ENCODE peak calls at places on chromosomes 5 and 9, in nine cellular contexts. One of them, this sample, is unnamed.

GRCh38 chr9:98854206-98854756 is 46.8 kb downstream of the GALNT12 start:
- DNase-seq in IMR-90: peak; percentile 75
- DNase-seq in PC-3: no peak
- DNase-seq in fibroblast of pulmonary artery: no peak
- DNase-seq in Panc1: no peak
- DNase-seq in right lobe of liver: no peak
- DNase-seq in upper lobe of right lung: no peak
- DNase-seq in GM12865: no peak
- DNase-seq in cardiac muscle cell: no peak
- DNase-seq in this sample: no peak

GRCh38 chr9:117696141-117696540 is 8.1 kb upstream of the TLR4 start:
- DNase-seq in IMR-90: no peak
- DNase-seq in PC-3: no peak
- DNase-seq in fibroblast of pulmonary artery: peak; percentile 39
- DNase-seq in Panc1: no peak
- DNase-seq in right lobe of liver: no peak
- DNase-seq in upper lobe of right lung: no peak
- DNase-seq in GM12865: no peak
- DNase-seq in cardiac muscle cell: no peak
- DNase-seq in this sample: no peak

GRCh38 chr9:73152953-73153352 is 1.3 kb downstream of the ANXA1 start:
- DNase-seq in IMR-90: no peak
- DNase-seq in PC-3: peak; percentile 39
- DNase-seq in fibroblast of pulmonary artery: no peak
- DNase-seq in Panc1: no peak
- DNase-seq in right lobe of liver: no peak
- DNase-seq in upper lobe of right lung: no peak
- DNase-seq in GM12865: peak; percentile 52
- DNase-seq in cardiac muscle cell: no peak
- DNase-seq in this sample: no peak

GRCh38 chr9:122562134-122562760 is 9.3 kb downstream of the OR1N2 start:
- DNase-seq in IMR-90: no peak
- DNase-seq in PC-3: no peak
- DNase-seq in fibroblast of pulmonary artery: no peak
- DNase-seq in Panc1: no peak
- DNase-seq in right lobe of liver: no peak
- DNase-seq in upper lobe of right lung: no peak
- DNase-seq in GM12865: no peak
- DNase-seq in cardiac muscle cell: no peak
- DNase-seq in this sample: no peak

GRCh38 chr5:173882632-173883031 is 5.5 kb upstream of the CPEB4 start:
- DNase-seq in IMR-90: peak; percentile 11
- DNase-seq in PC-3: peak; percentile 86
- DNase-seq in fibroblast of pulmonary artery: no peak
- DNase-seq in Panc1: no peak
- DNase-seq in right lobe of liver: no peak
- DNase-seq in upper lobe of right lung: no peak
- DNase-seq in GM12865: no peak
- DNase-seq in cardiac muscle cell: no peak
- DNase-seq in this sample: no peak

GRCh38 chr9:98488578-98489312 is 220.0 kb downstream of the GABBR2 start:
- DNase-seq in IMR-90: peak; percentile 98
- DNase-seq in PC-3: peak; percentile 56
- DNase-seq in fibroblast of pulmonary artery: peak; percentile 90
- DNase-seq in Panc1: no peak
- DNase-seq in right lobe of liver: no peak
- DNase-seq in upper lobe of right lung: no peak
- DNase-seq in GM12865: no peak
- DNase-seq in cardiac muscle cell: peak; percentile 24
- DNase-seq in this sample: peak; percentile 77

GRCh38 chr5:82396871-82397514 is 118.8 kb upstream of the RPS23 start:
- DNase-seq in IMR-90: peak; percentile 99
- DNase-seq in PC-3: peak; percentile 92
- DNase-seq in fibroblast of pulmonary artery: peak; percentile 99
- DNase-seq in Panc1: peak; percentile 51
- DNase-seq in right lobe of liver: peak; percentile 62
- DNase-seq in upper lobe of right lung: peak; percentile 74
- DNase-seq in GM12865: no peak
- DNase-seq in cardiac muscle cell: peak; percentile 39
- DNase-seq in this sample: peak; percentile 94

GRCh38 chr9:98401140-98402025 is 145.9 kb upstream of the TBC1D2 start:
- DNase-seq in IMR-90: peak; percentile 12
- DNase-seq in PC-3: no peak
- DNase-seq in fibroblast of pulmonary artery: peak; percentile 80
- DNase-seq in Panc1: no peak
- DNase-seq in right lobe of liver: no peak
- DNase-seq in upper lobe of right lung: no peak
- DNase-seq in GM12865: no peak
- DNase-seq in cardiac muscle cell: no peak
- DNase-seq in this sample: no peak

GRCh38 chr9:136135326-136136126 is 16.9 kb upstream of the TMEM250 start:
- DNase-seq in IMR-90: no peak
- DNase-seq in PC-3: no peak
- DNase-seq in fibroblast of pulmonary artery: no peak
- DNase-seq in Panc1: no peak
- DNase-seq in right lobe of liver: no peak
- DNase-seq in upper lobe of right lung: no peak
- DNase-seq in GM12865: no peak
- DNase-seq in cardiac muscle cell: peak; percentile 39
- DNase-seq in this sample: no peak

GRCh38 chr9:127122176-127123151 is at the start of gene ANGPTL2:
- DNase-seq in IMR-90: peak; percentile 95
- DNase-seq in PC-3: peak; percentile 22
- DNase-seq in fibroblast of pulmonary artery: peak; percentile 97
- DNase-seq in Panc1: no peak
- DNase-seq in right lobe of liver: peak; percentile 77
- DNase-seq in upper lobe of right lung: peak; percentile 88
- DNase-seq in GM12865: peak; percentile 44
- DNase-seq in cardiac muscle cell: peak; percentile 87
- DNase-seq in this sample: peak; percentile 66

GRCh38 chr5:134887593-134888159 is 13.5 kb downstream of the TXNDC15 start:
- DNase-seq in IMR-90: no peak
- DNase-seq in PC-3: no peak
- DNase-seq in fibroblast of pulmonary artery: no peak
- DNase-seq in Panc1: no peak
- DNase-seq in right lobe of liver: no peak
- DNase-seq in upper lobe of right lung: no peak
- DNase-seq in GM12865: no peak
- DNase-seq in cardiac muscle cell: no peak
- DNase-seq in this sample: no peak

GRCh38 chr9:18675345-18675744 is 201.4 kb downstream of the ADAMTSL1 start:
- DNase-seq in IMR-90: peak; percentile 19
- DNase-seq in PC-3: no peak
- DNase-seq in fibroblast of pulmonary artery: peak; percentile 34
- DNase-seq in Panc1: no peak
- DNase-seq in right lobe of liver: no peak
- DNase-seq in upper lobe of right lung: no peak
- DNase-seq in GM12865: no peak
- DNase-seq in cardiac muscle cell: no peak
- DNase-seq in this sample: no peak

GRCh38 chr5:119033135-119033534 is 37.8 kb upstream of the DMXL1 start:
- DNase-seq in IMR-90: no peak
- DNase-seq in PC-3: no peak
- DNase-seq in fibroblast of pulmonary artery: no peak
- DNase-seq in Panc1: no peak
- DNase-seq in right lobe of liver: no peak
- DNase-seq in upper lobe of right lung: no peak
- DNase-seq in GM12865: no peak
- DNase-seq in cardiac muscle cell: no peak
- DNase-seq in this sample: no peak

GRCh38 chr5:72465601-72466563 is 41.3 kb downstream of the ZNF366 start:
- DNase-seq in IMR-90: peak; percentile 75
- DNase-seq in PC-3: peak; percentile 37
- DNase-seq in fibroblast of pulmonary artery: no peak
- DNase-seq in Panc1: no peak
- DNase-seq in right lobe of liver: no peak
- DNase-seq in upper lobe of right lung: no peak
- DNase-seq in GM12865: peak; percentile 94
- DNase-seq in cardiac muscle cell: no peak
- DNase-seq in this sample: no peak

DNA sequence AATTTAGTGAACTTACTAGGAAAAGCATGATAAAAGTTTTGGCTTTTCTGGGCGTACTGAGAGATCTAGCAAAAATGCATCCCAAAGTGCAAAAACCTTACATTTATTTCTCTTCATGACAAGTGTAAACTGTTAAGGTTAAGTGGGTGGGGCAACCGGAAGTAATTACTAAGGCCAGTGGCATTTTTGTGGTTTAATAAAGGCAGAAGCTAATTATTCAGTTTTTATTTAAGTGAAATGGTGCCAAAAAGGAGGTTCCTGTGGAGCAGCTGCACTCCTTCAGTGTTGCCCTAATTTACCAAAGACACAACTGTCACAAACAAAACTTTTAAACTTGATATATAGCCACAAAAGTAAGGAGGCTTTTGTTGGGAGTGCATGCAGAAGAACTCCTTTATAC is 81.6 kb downstream of the NDUFS4 start:
- DNase-seq in IMR-90: peak; percentile 17
- DNase-seq in PC-3: no peak
- DNase-seq in fibroblast of pulmonary artery: peak; percentile 18
- DNase-seq in Panc1: no peak
- DNase-seq in right lobe of liver: no peak
- DNase-seq in upper lobe of right lung: no peak
- DNase-seq in GM12865: no peak
- DNase-seq in cardiac muscle cell: no peak
- DNase-seq in this sample: peak; percentile 20
- TF ChIP-seq CTCF in IMR-90: no peak
- TF ChIP-seq CTCF in PC-3: no peak
- TF ChIP-seq CTCF in fibroblast of pulmonary artery: no peak
- TF ChIP-seq CTCF in Panc1: no peak
- TF ChIP-seq CTCF in right lobe of liver: no peak
- TF ChIP-seq CTCF in upper lobe of right lung: no peak
- TF ChIP-seq CTCF in GM12865: no peak
- TF ChIP-seq CTCF in cardiac muscle cell: no peak
- TF ChIP-seq CTCF in this sample: no peak

GRCh38 chr9:134136997-134137302 is 1.1 kb downstream of the WDR5 start:
- DNase-seq in IMR-90: no peak
- DNase-seq in PC-3: peak; percentile 5
- DNase-seq in fibroblast of pulmonary artery: no peak
- DNase-seq in Panc1: no peak
- DNase-seq in right lobe of liver: no peak
- DNase-seq in upper lobe of right lung: no peak
- DNase-seq in GM12865: no peak
- DNase-seq in cardiac muscle cell: peak; percentile 9
- DNase-seq in this sample: no peak
- H3K4me3 ChIP-seq in IMR-90: peak overlapping the region; percentile 81
- H3K4me3 ChIP-seq in PC-3: peak overlapping the region; percentile 98
- H3K4me3 ChIP-seq in fibroblast of pulmonary artery: peak overlapping the region; percentile 92
- H3K4me3 ChIP-seq in Panc1: peak overlapping the region; percentile 74
- H3K4me3 ChIP-seq in right lobe of liver: peak overlapping the region; percentile 97
- H3K4me3 ChIP-seq in upper lobe of right lung: peak overlapping the region; percentile 82
- H3K4me3 ChIP-seq in GM12865: peak overlapping the region; percentile 85
- H3K4me3 ChIP-seq in cardiac muscle cell: peak overlapping the region; percentile 65
- H3K4me3 ChIP-seq in this sample: peak overlapping the region; percentile 91

DNA sequence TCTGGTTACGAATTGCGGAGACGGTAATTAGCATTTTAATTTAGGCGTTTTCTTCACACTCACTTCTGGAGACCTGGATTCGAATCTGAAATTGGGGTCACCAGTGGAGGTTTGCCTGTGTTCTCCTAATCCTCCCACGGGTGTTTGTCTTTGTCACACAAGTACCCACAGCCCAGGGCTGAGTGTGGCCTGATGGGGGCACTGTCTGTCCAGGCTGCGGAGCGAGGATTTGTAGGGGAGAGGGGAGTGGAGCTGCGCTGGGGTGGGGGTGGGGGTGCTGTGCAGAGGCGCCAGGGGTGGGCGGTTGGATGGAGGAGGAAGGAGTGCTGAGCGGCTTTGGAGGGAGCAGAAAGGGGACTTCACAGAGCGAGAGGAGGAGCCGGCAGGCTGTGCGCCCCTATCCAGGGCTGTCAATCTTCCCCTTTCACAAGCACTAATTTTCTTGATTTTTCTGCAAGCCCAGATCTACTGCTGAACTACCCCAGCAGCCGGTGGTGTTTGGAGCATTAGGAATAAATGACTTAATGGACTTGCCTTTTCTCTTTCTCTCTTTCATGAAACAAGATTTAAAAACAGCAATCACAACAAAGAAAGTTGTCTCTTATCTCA is 53.1 kb downstream of the TSPAN17 start:
- DNase-seq in IMR-90: no peak
- DNase-seq in PC-3: peak; percentile 52
- DNase-seq in fibroblast of pulmonary artery: peak; percentile 11
- DNase-seq in Panc1: no peak
- DNase-seq in right lobe of liver: no peak
- DNase-seq in upper lobe of right lung: no peak
- DNase-seq in GM12865: no peak
- DNase-seq in cardiac muscle cell: peak; percentile 48
- DNase-seq in this sample: no peak
- TF ChIP-seq CTCF in IMR-90: peak; percentile 19
- TF ChIP-seq CTCF in PC-3: peak; percentile 64
- TF ChIP-seq CTCF in fibroblast of pulmonary artery: peak; percentile 37
- TF ChIP-seq CTCF in Panc1: no peak
- TF ChIP-seq CTCF in right lobe of liver: no peak
- TF ChIP-seq CTCF in upper lobe of right lung: peak; percentile 15
- TF ChIP-seq CTCF in GM12865: peak; percentile 23
- TF ChIP-seq CTCF in cardiac muscle cell: peak; percentile 34
- TF ChIP-seq CTCF in this sample: peak; percentile 29

DNA sequence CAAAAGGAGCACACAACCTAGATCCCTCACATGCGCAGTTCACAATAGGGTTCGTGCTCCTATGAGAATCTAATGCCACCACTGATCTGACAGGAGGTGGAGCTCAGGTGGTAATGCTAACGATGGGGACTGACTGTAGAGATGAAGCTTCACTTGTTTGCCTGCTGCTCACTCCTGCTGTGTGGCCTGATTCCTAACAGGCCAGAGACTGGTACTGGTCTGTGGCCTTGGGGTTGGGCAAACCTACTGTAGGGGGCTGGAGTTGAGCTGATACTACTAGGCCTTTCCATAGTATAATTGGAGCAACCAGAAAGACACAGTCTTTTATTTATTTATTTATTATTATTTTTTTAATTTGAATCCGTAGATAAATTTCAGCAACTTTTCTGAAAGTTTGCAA is 5.3 kb downstream of the LNPEP start:
- DNase-seq in IMR-90: no peak
- DNase-seq in PC-3: no peak
- DNase-seq in fibroblast of pulmonary artery: no peak
- DNase-seq in Panc1: no peak
- DNase-seq in right lobe of liver: no peak
- DNase-seq in upper lobe of right lung: no peak
- DNase-seq in GM12865: no peak
- DNase-seq in cardiac muscle cell: no peak
- DNase-seq in this sample: no peak
- H3K4me3 ChIP-seq in IMR-90: no peak overlapping the region
- H3K4me3 ChIP-seq in PC-3: no peak overlapping the region
- H3K4me3 ChIP-seq in fibroblast of pulmonary artery: no peak overlapping the region
- H3K4me3 ChIP-seq in Panc1: no peak overlapping the region
- H3K4me3 ChIP-seq in right lobe of liver: no peak overlapping the region
- H3K4me3 ChIP-seq in upper lobe of right lung: no peak overlapping the region
- H3K4me3 ChIP-seq in GM12865: no peak overlapping the region
- H3K4me3 ChIP-seq in cardiac muscle cell: no peak overlapping the region
- H3K4me3 ChIP-seq in this sample: no peak overlapping the region